ENCODE peak calls at places on chromosomes 5 and 9, in ten cellular contexts. Z is heart right ventricle, J is Calu3, Y is H9, B is dorsolateral prefrontal cortex, A is neural crest cell, T is IMR-90, M is AG09319, D is ovary, E is astrocyte of the spinal cord. P is an unnamed sample.

GRCh38 chr5:8340739-8341344 is 471.9 kb downstream of the MTRR start:
- DNase-seq in Z (no peak), J (no peak), Y (no peak), B (no peak), A (no peak), T (peak; percentile 23), M (peak; percentile 4), D (no peak), E (peak; percentile 5), P (no peak)

GRCh38 chr5:96342581-96342980 is 90.5 kb downstream of the PCSK1 start:
- DNase-seq in Z (no peak), J (no peak), Y (no peak), B (no peak), A (no peak), T (no peak), M (no peak), D (no peak), E (no peak), P (no peak)

GRCh38 chr5:37777472-37778135 is 62.2 kb downstream of the GDNF start:
- DNase-seq in Z (no peak), J (no peak), Y (no peak), B (no peak), A (no peak), T (peak; percentile 48), M (no peak), D (no peak), E (peak; percentile 92), P (no peak)

GRCh38 chr5:9207820-9208418 is 338.0 kb downstream of the SEMA5A start:
- DNase-seq in Z (no peak), J (no peak), Y (no peak), B (no peak), A (no peak), T (peak; percentile 69), M (no peak), D (no peak), E (peak; percentile 68), P (peak; percentile 38)

GRCh38 chr9:87375397-87376073 is 122.1 kb upstream of the DAPK1 start:
- DNase-seq in Z (no peak), J (peak; percentile 6), Y (no peak), B (no peak), A (no peak), T (no peak), M (no peak), D (no peak), E (peak; percentile 18), P (no peak)

GRCh38 chr9:120807607-120808379 is 14.6 kb upstream of the FBXW2 start:
- DNase-seq in Z (no peak), J (no peak), Y (no peak), B (no peak), A (no peak), T (no peak), M (no peak), D (no peak), E (no peak), P (no peak)

GRCh38 chr9:16752615-16753014 is 117.9 kb downstream of the BNC2 start:
- DNase-seq in Z (no peak), J (no peak), Y (no peak), B (no peak), A (no peak), T (no peak), M (no peak), D (no peak), E (no peak), P (no peak)

GRCh38 chr9:73230257-73230656 is 78.6 kb downstream of the ANXA1 start:
- DNase-seq in Z (no peak), J (no peak), Y (no peak), B (no peak), A (no peak), T (no peak), M (no peak), D (no peak), E (peak; percentile 13), P (no peak)

GRCh38 chr5:2591777-2592453 is 159.6 kb downstream of the IRX2 start:
- DNase-seq in Z (no peak), J (no peak), Y (peak; percentile 59), B (no peak), A (no peak), T (no peak), M (no peak), D (no peak), E (no peak), P (no peak)

GRCh38 chr9:104200456-104200994 is 106.4 kb downstream of the SMC2 start:
- DNase-seq in Z (no peak), J (no peak), Y (no peak), B (no peak), A (no peak), T (no peak), M (no peak), D (no peak), E (no peak), P (no peak)

GRCh38 chr9:23938908-23939307 is 112.9 kb upstream of the ELAVL2 start:
- DNase-seq in Z (no peak), J (no peak), Y (no peak), B (no peak), A (no peak), T (no peak), M (no peak), D (no peak), E (no peak), P (no peak)

GRCh38 chr9:91034976-91035824 is 233.6 kb downstream of the SYK start:
- DNase-seq in Z (no peak), J (no peak), Y (no peak), B (no peak), A (no peak), T (no peak), M (no peak), D (no peak), E (no peak), P (peak; percentile 42)

GRCh38 chr9:68631811-68632210 is 73.2 kb upstream of the PIP5K1B start:
- DNase-seq in Z (no peak), J (no peak), Y (no peak), B (no peak), A (no peak), T (no peak), M (no peak), D (no peak), E (no peak), P (no peak)

GRCh38 chr5:165286692-165287091 is 1781.3 kb downstream of the MAT2B start:
- DNase-seq in Z (no peak), J (no peak), Y (no peak), B (no peak), A (no peak), T (no peak), M (no peak), D (no peak), E (no peak), P (no peak)

GRCh38 chr9:126000256-126000655 is 253.1 kb downstream of the PBX3 start:
- DNase-seq in Z (no peak), J (no peak), Y (no peak), B (no peak), A (no peak), T (no peak), M (no peak), D (no peak), E (no peak), P (no peak)

GRCh38 chr5:125433457-125433856 is 687.0 kb upstream of the ZNF608 start:
- DNase-seq in Z (no peak), J (no peak), Y (no peak), B (no peak), A (no peak), T (no peak), M (no peak), D (no peak), E (no peak), P (no peak)

GRCh38 chr9:3948826-3949578 is 350.9 kb downstream of the GLIS3 start:
- DNase-seq in Z (no peak), J (no peak), Y (no peak), B (no peak), A (no peak), T (peak; percentile 77), M (no peak), D (no peak), E (peak; percentile 67), P (no peak)

GRCh38 chr9:122354536-122355199 is 16.2 kb upstream of the PTGS1 start:
- DNase-seq in Z (no peak), J (no peak), Y (no peak), B (no peak), A (no peak), T (no peak), M (no peak), D (no peak), E (no peak), P (no peak)

GRCh38 chr5:41968153-41968723 is 43.2 kb downstream of the FBXO4 start:
- DNase-seq in Z (no peak), J (no peak), Y (no peak), B (no peak), A (no peak), T (no peak), M (no peak), D (no peak), E (no peak), P (no peak)
- TF ChIP-seq CTCF in Z (no peak), J (no peak), Y (peak; percentile 11), B (no peak), A (peak; percentile 35), T (no peak), M (no peak), D (no peak), E (no peak), P (no peak)

GRCh38 chr5:126490167-126490937 is 67.1 kb downstream of the GRAMD2B start:
- DNase-seq in Z (no peak), J (no peak), Y (peak; percentile 52), B (peak; percentile 51), A (peak; percentile 14), T (no peak), M (peak; percentile 87), D (peak; percentile 44), E (peak; percentile 94), P (no peak)
- TF ChIP-seq CTCF in Z (no peak), J (no peak), Y (peak; percentile 50), B (no peak), A (peak; percentile 24), T (no peak), M (peak; percentile 19), D (no peak), E (peak; percentile 45), P (no peak)

DNA sequence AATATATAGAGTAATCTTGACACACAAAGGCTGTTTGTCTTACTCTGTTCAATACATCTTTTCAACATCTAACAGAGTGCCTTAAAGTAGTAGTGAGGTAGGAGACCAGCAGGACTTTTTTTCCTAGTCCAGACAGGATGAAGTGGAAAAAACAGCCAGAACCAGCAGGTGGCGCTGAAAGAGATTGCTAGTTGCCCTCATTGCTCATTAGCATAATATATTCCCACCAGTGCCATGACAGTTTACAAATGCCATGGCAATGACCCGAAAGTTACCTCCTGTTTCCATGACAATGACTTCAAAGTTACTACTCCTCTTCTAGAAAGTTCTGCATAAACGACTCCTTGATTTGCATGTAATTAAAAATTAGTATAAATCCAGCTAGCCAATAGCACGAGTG is 387.4 kb downstream of the ACTL7B start:
- DNase-seq in Z (no peak), J (peak; percentile 42), Y (peak; percentile 51), B (no peak), A (peak; percentile 41), T (peak; percentile 23), M (no peak), D (no peak), E (no peak), P (peak; percentile 12)
- TF ChIP-seq CTCF in Z (peak; percentile 7), J (no peak), Y (peak; percentile 74), B (no peak), A (peak; percentile 59), T (peak; percentile 48), M (peak; percentile 33), D (no peak), E (peak; percentile 52), P (no peak)

DNA sequence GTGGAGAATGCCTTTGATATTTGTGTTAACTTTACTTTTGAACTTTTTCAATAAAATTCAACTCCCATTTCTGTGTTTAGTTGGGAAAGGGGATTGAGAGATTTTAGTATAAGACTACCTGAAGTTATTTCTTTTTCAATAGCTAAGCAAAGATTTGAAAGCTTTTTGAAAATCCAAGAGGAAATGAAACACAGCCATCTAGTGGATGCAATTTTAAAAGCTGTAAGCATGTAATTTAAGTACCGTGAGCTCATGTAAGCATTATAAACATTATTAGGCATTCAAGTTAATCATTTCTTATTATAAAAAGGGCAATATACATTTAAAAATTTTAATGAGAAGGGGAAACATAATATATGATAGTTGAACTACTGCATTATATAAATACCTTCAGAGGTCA is 69.8 kb downstream of the CCDC171 start:
- DNase-seq in Z (no peak), J (no peak), Y (no peak), B (no peak), A (no peak), T (peak; percentile 46), M (no peak), D (no peak), E (peak; percentile 55), P (no peak)
- TF ChIP-seq CTCF in Z (no peak), J (no peak), Y (peak; percentile 58), B (peak; percentile 42), A (peak; percentile 62), T (peak; percentile 58), M (peak; percentile 46), D (no peak), E (peak; percentile 46), P (peak; percentile 32)